ENCODE peak calls at places on chromosomes 1 and 21, in five cellular contexts. R is PC-3, O is GM23338, A is GM23248, I is Karpas-422. U is an unnamed sample.

GRCh38 chr1:37474697-37475379 is 458 bp downstream of the ZC3H12A start:
- DNase-seq in R (peak; percentile 18), O (peak; percentile 45), A (peak; percentile 75), I (peak; percentile 55), U (no peak)

GRCh38 chr1:225746361-225747179 is 31.1 kb upstream of the SRP9 start:
- DNase-seq in R (peak; percentile 95), O (peak; percentile 83), A (peak; percentile 94), I (no peak), U (peak; percentile 74)

GRCh38 chr1:1088036-1088800 is 14.1 kb upstream of the RNF223 start:
- DNase-seq in R (no peak), O (no peak), A (no peak), I (no peak), U (no peak)

GRCh38 chr1:70084314-70084915 is 121.0 kb downstream of the LRRC40 start:
- DNase-seq in R (peak; percentile 44), O (no peak), A (peak; percentile 32), I (no peak), U (no peak)

GRCh38 chr1:39107891-39108290 is 81.7 kb downstream of the NDUFS5 start:
- DNase-seq in R (no peak), O (no peak), A (peak; percentile 22), I (no peak), U (no peak)

GRCh38 chr1:202638019-202638887 is 72.0 kb downstream of the SYT2 start:
- DNase-seq in R (no peak), O (no peak), A (no peak), I (no peak), U (no peak)

GRCh38 chr1:71461416-71461815 is 380.6 kb upstream of the ZRANB2 start:
- DNase-seq in R (peak; percentile 14), O (no peak), A (no peak), I (no peak), U (no peak)

GRCh38 chr1:46724991-46725735 is 6.2 kb upstream of the EFCAB14 start:
- DNase-seq in R (peak; percentile 86), O (peak; percentile 91), A (peak; percentile 86), I (peak; percentile 87), U (peak; percentile 45)

GRCh38 chr21:33198346-33199135 is 31.2 kb upstream of the IFNAR2 start:
- DNase-seq in R (no peak), O (no peak), A (peak; percentile 67), I (no peak), U (no peak)

GRCh38 chr1:203996126-203996525 is 76.8 kb upstream of the SOX13 start:
- DNase-seq in R (no peak), O (peak; percentile 86), A (peak; percentile 8), I (no peak), U (no peak)

GRCh38 chr1:1001631-1002300 is 1.9 kb upstream of the HES4 start:
- DNase-seq in R (peak; percentile 94), O (peak; percentile 76), A (peak; percentile 77), I (no peak), U (peak; percentile 86)

GRCh38 chr1:79004916-79005315 is 1.6 kb downstream of the ADGRL4 start:
- DNase-seq in R (no peak), O (no peak), A (no peak), I (no peak), U (no peak)

GRCh38 chr1:172135076-172135672 is 285.3 kb upstream of the C1orf105 start:
- DNase-seq in R (peak; percentile 76), O (peak; percentile 75), A (no peak), I (peak; percentile 50), U (no peak)

GRCh38 chr1:117664314-117664713 is 58.5 kb downstream of the TENT5C start:
- DNase-seq in R (no peak), O (no peak), A (no peak), I (no peak), U (no peak)

GRCh38 chr1:88892146-88892877 is 945 bp upstream of the GTF2B start:
- DNase-seq in R (peak; percentile 95), O (peak; percentile 66), A (peak; percentile 60), I (peak; percentile 69), U (peak; percentile 99)

GRCh38 chr1:162016616-162017015 is 7.1 kb downstream of the OLFML2B start:
- DNase-seq in R (peak; percentile 67), O (no peak), A (peak; percentile 28), I (no peak), U (no peak)

GRCh38 chr1:209784276-209785169 is at the start of gene C1orf74:
- DNase-seq in R (peak; percentile 99), O (peak; percentile 98), A (peak; percentile 99), I (peak; percentile 99), U (peak; percentile 98)

GRCh38 chr1:64687725-64688285 is 57.1 kb upstream of the RAVER2 start:
- DNase-seq in R (peak; percentile 56), O (no peak), A (peak; percentile 31), I (no peak), U (no peak)

GRCh38 chr1:160284220-160284781 is 632 bp downstream of the PEX19 start:
- DNase-seq in R (peak; percentile 74), O (peak; percentile 44), A (peak; percentile 90), I (peak; percentile 56), U (peak; percentile 76)

GRCh38 chr1:172940170-172940855 is 110.4 kb downstream of the TNFSF18 start:
- DNase-seq in R (no peak), O (no peak), A (no peak), I (no peak), U (no peak)

GRCh38 chr1:77639557-77640069 is 42.8 kb downstream of the ZZZ3 start:
- DNase-seq in R (no peak), O (no peak), A (no peak), I (no peak), U (no peak)

GRCh38 chr1:100731758-100732157 is 12.2 kb downstream of the VCAM1 start:
- DNase-seq in R (no peak), O (no peak), A (no peak), I (no peak), U (no peak)

GRCh38 chr1:100736324-100736723 is 16.8 kb downstream of the VCAM1 start:
- DNase-seq in R (no peak), O (no peak), A (peak; percentile 38), I (no peak), U (no peak)

GRCh38 chr1:100736766-100737165 is 17.2 kb downstream of the VCAM1 start:
- DNase-seq in R (peak; percentile 56), O (no peak), A (peak; percentile 55), I (no peak), U (no peak)

GRCh38 chr1:100735244-100735643 is 15.7 kb downstream of the VCAM1 start:
- DNase-seq in R (no peak), O (no peak), A (peak; percentile 3), I (no peak), U (no peak)

GRCh38 chr1:100734716-100735115 is 15.2 kb downstream of the VCAM1 start:
- DNase-seq in R (peak; percentile 81), O (no peak), A (peak; percentile 63), I (no peak), U (no peak)
- H3K9me2 ChIP-seq in R (peaks cover 6% of the 10 kb centered on the region), O (peaks cover 2% of the 10 kb centered on the region), A (peaks cover 5% of the 10 kb centered on the region), I (no peaks in the 10 kb centered on the region), U (no peaks in the 10 kb centered on the region)

DNA sequence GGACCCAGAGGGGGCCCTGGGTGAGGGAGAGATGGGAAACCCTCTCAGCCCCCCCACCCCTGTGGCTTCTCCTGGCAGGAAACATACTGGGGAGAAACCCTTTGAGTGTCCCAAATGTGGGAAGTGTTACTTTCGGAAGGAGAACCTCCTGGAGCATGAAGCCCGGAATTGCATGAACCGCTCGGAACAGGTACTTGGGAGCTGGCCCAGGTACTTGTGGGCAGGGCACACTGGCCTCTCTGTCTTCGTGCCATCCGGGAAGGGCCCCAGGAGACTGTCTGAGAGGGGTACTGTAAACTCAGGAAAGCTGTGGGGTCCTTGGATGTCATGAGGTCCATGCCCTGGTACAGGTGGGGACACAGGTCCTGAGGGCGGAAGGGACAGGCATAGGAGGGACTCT is 6.0 kb downstream of the ZBTB48 start:
- DNase-seq in R (no peak), O (no peak), A (no peak), I (no peak), U (no peak)
- H2AFZ ChIP-seq in R (no peak overlapping the region), O (no peak overlapping the region), A (no peak overlapping the region), I (no peak overlapping the region), U (no peak overlapping the region)

GRCh38 chr1:51941528-51941927 is 49.0 kb downstream of the RAB3B start:
- DNase-seq in R (no peak), O (no peak), A (peak; percentile 42), I (no peak), U (no peak)
- H3K9me2 ChIP-seq in R (no peaks in the 10 kb centered on the region), O (no peaks in the 10 kb centered on the region), A (no peaks in the 10 kb centered on the region), I (no peaks in the 10 kb centered on the region), U (no peaks in the 10 kb centered on the region)

GRCh38 chr1:81409875-81410274 is 390.9 kb upstream of the ADGRL2 start:
- DNase-seq in R (no peak), O (no peak), A (no peak), I (no peak), U (no peak)
- H2AFZ ChIP-seq in R (no peak overlapping the region), O (no peak overlapping the region), A (no peak overlapping the region), I (no peak overlapping the region), U (no peak overlapping the region)

GRCh38 chr21:30351534-30351933 is 3.1 kb upstream of the KRTAP23-1 start:
- DNase-seq in R (no peak), O (no peak), A (no peak), I (no peak), U (no peak)
- H3K9me2 ChIP-seq in R (no peaks in the 10 kb centered on the region), O (peaks cover 2% of the 10 kb centered on the region), A (no peaks in the 10 kb centered on the region), I (no peaks in the 10 kb centered on the region), U (no peaks in the 10 kb centered on the region)

DNA sequence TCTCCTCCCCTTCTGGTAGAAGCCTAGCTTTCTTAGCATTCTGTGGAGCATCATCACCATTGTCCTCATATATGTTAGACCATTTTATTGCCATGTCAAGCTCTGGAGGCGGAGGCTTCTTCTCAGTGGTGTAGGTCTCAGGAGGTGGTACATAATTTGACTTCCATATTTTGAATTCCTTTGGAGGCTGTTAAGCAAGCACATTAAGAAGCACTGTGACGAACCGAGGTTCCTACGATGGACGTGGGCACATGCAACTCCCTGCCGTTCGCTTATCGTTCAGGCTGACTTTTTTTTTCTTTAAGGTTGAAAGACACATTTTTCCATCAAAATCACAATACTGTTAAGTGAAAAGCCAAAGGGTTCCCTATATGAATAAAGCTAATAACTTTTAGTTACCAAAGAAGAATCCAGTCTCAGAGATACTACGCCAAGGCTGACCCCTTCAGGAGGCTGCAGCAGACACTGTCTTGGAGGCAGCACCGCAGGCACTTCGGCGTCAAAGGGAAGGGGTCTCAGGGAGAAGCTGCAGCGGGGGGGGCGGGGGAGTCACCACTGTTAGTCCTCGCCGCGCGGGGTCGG is 835 bp downstream of the C1orf52 start:
- DNase-seq in R (peak; percentile 19), O (no peak), A (peak; percentile 59), I (no peak), U (no peak)
- H2AFZ ChIP-seq in R (no peak overlapping the region), O (no peak overlapping the region), A (peak overlapping the region; percentile 82), I (no peak overlapping the region), U (no peak overlapping the region)

GRCh38 chr1:73537400-73537799 is 660.6 kb downstream of the LRRIQ3 start:
- DNase-seq in R (no peak), O (peak; percentile 63), A (no peak), I (no peak), U (no peak)
- H3K9me2 ChIP-seq in R (no peaks in the 10 kb centered on the region), O (peaks cover 6% of the 10 kb centered on the region), A (no peaks in the 10 kb centered on the region), I (no peaks in the 10 kb centered on the region), U (no peaks in the 10 kb centered on the region)